ENCODE peak calls at places on chromosomes 13 and 19, in seven cellular contexts. Y is cardiac septum; V is mesothelial cell of epicardium; D is effector memory CD4-positive, alpha-beta T cell; H is stimulated activated naive CD8-positive, alpha-beta T cell treated with anti-CD3 and anti-CD28 coated beads, Interleukin-15, Interleukin-2, amounts not matched to agents 100 U/mL and 50 U/mL, for 24 hours; A is lower leg skin; B is mucosa of gallbladder. P is an unnamed sample.

GRCh38 chr19:29671393-29672076 is 6.3 kb downstream of the PLEKHF1 start:
- DNase-seq in Y (peak), V (no peak), D (peak), H (peak), A (no peak), B (peak), P (no peak)

GRCh38 chr13:110867380-110867779 is 47.5 kb downstream of the ANKRD10 start:
- DNase-seq in Y (no peak), V (no peak), D (no peak), H (no peak), A (no peak), B (no peak), P (no peak)

GRCh38 chr19:41332000-41332399 is 21.7 kb downstream of the TGFB1 start:
- DNase-seq in Y (no peak), V (no peak), D (no peak), H (no peak), A (no peak), B (no peak), P (no peak)

GRCh38 chr13:95267662-95268369 is 33.4 kb downstream of the ABCC4 start:
- DNase-seq in Y (no peak), V (no peak), D (no peak), H (no peak), A (no peak), B (peak), P (peak)

GRCh38 chr13:36421447-36421846 is 10.8 kb upstream of the CCNA1 start:
- DNase-seq in Y (no peak), V (no peak), D (no peak), H (no peak), A (no peak), B (no peak), P (no peak)

GRCh38 chr13:43167058-43167457 is 143.7 kb downstream of the DNAJC15 start:
- DNase-seq in Y (no peak), V (no peak), D (no peak), H (no peak), A (no peak), B (no peak), P (no peak)

GRCh38 chr13:43804461-43805070 is 17.8 kb upstream of the ENOX1 start:
- DNase-seq in Y (no peak), V (no peak), D (no peak), H (no peak), A (no peak), B (peak), P (peak)

GRCh38 chr13:39767791-39768564 is 112.5 kb downstream of the COG6 start:
- DNase-seq in Y (no peak), V (no peak), D (no peak), H (no peak), A (no peak), B (no peak), P (no peak)

GRCh38 chr19:11031421-11032070 is 57.7 kb upstream of the LDLR start:
- DNase-seq in Y (no peak), V (no peak), D (no peak), H (no peak), A (no peak), B (no peak), P (no peak)

GRCh38 chr19:5086725-5087439 is 118.0 kb downstream of the KDM4B start:
- DNase-seq in Y (no peak), V (no peak), D (no peak), H (no peak), A (no peak), B (no peak), P (peak)

GRCh38 chr13:30148171-30148754 is 159.1 kb downstream of the KATNAL1 start:
- DNase-seq in Y (peak), V (no peak), D (no peak), H (peak), A (no peak), B (no peak), P (no peak)

GRCh38 chr13:59641261-59641660 is 522.5 kb downstream of the DIAPH3 start:
- DNase-seq in Y (no peak), V (no peak), D (no peak), H (no peak), A (no peak), B (no peak), P (no peak)

GRCh38 chr13:91020635-91021034 is 326.9 kb upstream of the MIR17HG start:
- DNase-seq in Y (no peak), V (no peak), D (no peak), H (no peak), A (no peak), B (no peak), P (no peak)

GRCh38 chr19:49335071-49335783 is at the start of gene CD37:
- DNase-seq in Y (peak), V (no peak), D (no peak), H (peak), A (no peak), B (no peak), P (no peak)

GRCh38 chr19:30221176-30221575 is 151.0 kb upstream of the ZNF536 start:
- DNase-seq in Y (no peak), V (no peak), D (no peak), H (no peak), A (no peak), B (no peak), P (no peak)

GRCh38 chr13:33728271-33729037 is 89.5 kb upstream of the RFC3 start:
- DNase-seq in Y (no peak), V (no peak), D (no peak), H (no peak), A (no peak), B (peak), P (no peak)

GRCh38 chr19:34482380-34483250 is 1.1 kb downstream of the WTIP start:
- DNase-seq in Y (peak), V (peak), D (no peak), H (no peak), A (no peak), B (no peak), P (no peak)

GRCh38 chr13:48316826-48317510 is 13.4 kb downstream of the RB1 start:
- DNase-seq in Y (no peak), V (no peak), D (no peak), H (no peak), A (no peak), B (no peak), P (no peak)

GRCh38 chr19:28472843-28473242 is 740.1 kb downstream of the UQCRFS1 start:
- DNase-seq in Y (peak), V (no peak), D (no peak), H (no peak), A (peak), B (peak), P (no peak)

GRCh38 chr19:50432658-50433057 is at the start of gene MYBPC2:
- DNase-seq in Y (no peak), V (no peak), D (no peak), H (no peak), A (no peak), B (no peak), P (no peak)

GRCh38 chr19:37342753-37343152 is 28.1 kb upstream of the ZNF527 start:
- DNase-seq in Y (no peak), V (no peak), D (no peak), H (no peak), A (no peak), B (no peak), P (no peak)

GRCh38 chr19:5045956-5046338 is 77.0 kb downstream of the KDM4B start:
- DNase-seq in Y (no peak), V (no peak), D (no peak), H (no peak), A (no peak), B (no peak), P (no peak)

GRCh38 chr19:8004723-8005513 is 523 bp downstream of the ELAVL1 start:
- DNase-seq in Y (no peak), V (peak), D (no peak), H (peak), A (no peak), B (no peak), P (no peak)

GRCh38 chr13:44373601-44374347 is at the start of gene SERP2:
- DNase-seq in Y (no peak), V (peak), D (no peak), H (peak), A (no peak), B (no peak), P (no peak)

GRCh38 chr13:109145631-109146030 is 516.2 kb downstream of the MYO16 start:
- DNase-seq in Y (no peak), V (no peak), D (no peak), H (no peak), A (no peak), B (peak), P (no peak)

GRCh38 chr19:1183543-1184172 is 9.6 kb upstream of the SBNO2 start:
- DNase-seq in Y (no peak), V (no peak), D (no peak), H (no peak), A (no peak), B (peak), P (no peak)

GRCh38 chr19:32287811-32288227 is 57.6 kb upstream of the ZNF507 start:
- DNase-seq in Y (peak), V (no peak), D (no peak), H (peak), A (peak), B (peak), P (no peak)

GRCh38 chr19:34237283-34237682 is 17.1 kb upstream of the GARRE1 start:
- DNase-seq in Y (no peak), V (no peak), D (no peak), H (no peak), A (no peak), B (no peak), P (no peak)

GRCh38 chr19:27906081-27906480 is 1306.9 kb downstream of the UQCRFS1 start:
- DNase-seq in Y (no peak), V (no peak), D (no peak), H (no peak), A (no peak), B (no peak), P (no peak)

GRCh38 chr19:46431824-46432223 is 3.1 kb upstream of the PNMA8C start:
- DNase-seq in Y (no peak), V (no peak), D (no peak), H (no peak), A (no peak), B (no peak), P (no peak)

GRCh38 chr19:15331419-15332310 is 674 bp downstream of the BRD4 start:
- DNase-seq in Y (no peak), V (peak), D (peak), H (peak), A (no peak), B (peak), P (no peak)

GRCh38 chr19:38709671-38710415 is 34.4 kb downstream of the CAPN12 start:
- DNase-seq in Y (no peak), V (no peak), D (no peak), H (no peak), A (no peak), B (no peak), P (no peak)

GRCh38 chr19:11581740-11582139 is 4.3 kb upstream of the ACP5 start:
- DNase-seq in Y (no peak), V (no peak), D (no peak), H (peak), A (no peak), B (no peak), P (no peak)

GRCh38 chr19:50264483-50265186 is 61.2 kb downstream of the MYH14 start:
- DNase-seq in Y (no peak), V (no peak), D (no peak), H (no peak), A (no peak), B (no peak), P (no peak)

GRCh38 chr19:32822916-32823746 is 46.4 kb downstream of the SLC7A9 start:
- DNase-seq in Y (no peak), V (no peak), D (no peak), H (no peak), A (no peak), B (no peak), P (no peak)

GRCh38 chr19:14758816-14759215 is 19.5 kb downstream of the ADGRE2 start:
- DNase-seq in Y (no peak), V (no peak), D (no peak), H (no peak), A (no peak), B (no peak), P (no peak)